ENCODE peak calls at places on chromosomes 11 and 22, in four cellular contexts. W is A549, T is K562, U is HepG2. O is an unnamed sample.
A peak's percentile ranks its signal among the peaks of the same experiment; 100 is the strongest.

GRCh38 chr11:46120711-46121327 is 435 bp downstream of the PHF21A start:
- DNase-seq in W (no peak), T (peak; percentile 35), U (peak; percentile 41), O (no peak)

GRCh38 chr11:78798567-78799170 is 224.0 kb upstream of the NARS2 start:
- DNase-seq in U (peak; percentile 25), W (peak; percentile 52), T (peak; percentile 67), O (no peak)

GRCh38 chr22:22349455-22349836 is 104.9 kb downstream of the VPREB1 start:
- DNase-seq in U (no peak), W (no peak), T (no peak), O (no peak)

GRCh38 chr11:18633256-18634139 is 644 bp downstream of the SPTY2D1 start:
- DNase-seq in T (no peak), U (no peak), W (no peak), O (peak; percentile 75)

GRCh38 chr11:32758291-32758690 is 36.2 kb downstream of the CCDC73 start:
- DNase-seq in U (no peak), T (no peak), W (no peak), O (no peak)

GRCh38 chr22:37913233-37913721 is 7.2 kb downstream of the MICALL1 start:
- DNase-seq in U (no peak), T (peak; percentile 34), W (no peak), O (no peak)

GRCh38 chr11:2559527-2560311 is 114.9 kb downstream of the KCNQ1 start:
- DNase-seq in T (no peak), W (no peak), U (no peak), O (no peak)

GRCh38 chr22:47165338-47165931 is 403.0 kb downstream of the TBC1D22A start:
- DNase-seq in U (no peak), T (no peak), W (no peak), O (no peak)

GRCh38 chr11:46677169-46677568 is 23.2 kb downstream of the ARHGAP1 start:
- DNase-seq in W (no peak), U (no peak), T (no peak), O (no peak)

GRCh38 chr11:47861762-47862161 is 13.6 kb upstream of the NUP160 start:
- DNase-seq in W (peak; percentile 72), T (no peak), U (no peak), O (no peak)

GRCh38 chr22:50700387-50701075 is 27.9 kb downstream of the SHANK3 start:
- DNase-seq in U (peak; percentile 98), T (no peak), W (no peak), O (no peak)

GRCh38 chr11:100338144-100338840 is 348.8 kb upstream of the ARHGAP42 start:
- DNase-seq in U (no peak), W (no peak), T (no peak), O (no peak)

GRCh38 chr11:77602385-77603105 is 12.8 kb downstream of the AQP11 start:
- DNase-seq in W (peak; percentile 72), U (peak; percentile 72), T (peak; percentile 30), O (no peak)

GRCh38 chr22:49979587-49980264 is 19.2 kb downstream of the PIM3 start:
- DNase-seq in U (peak; percentile 62), W (peak; percentile 58), T (peak; percentile 45), O (no peak)

DNA sequence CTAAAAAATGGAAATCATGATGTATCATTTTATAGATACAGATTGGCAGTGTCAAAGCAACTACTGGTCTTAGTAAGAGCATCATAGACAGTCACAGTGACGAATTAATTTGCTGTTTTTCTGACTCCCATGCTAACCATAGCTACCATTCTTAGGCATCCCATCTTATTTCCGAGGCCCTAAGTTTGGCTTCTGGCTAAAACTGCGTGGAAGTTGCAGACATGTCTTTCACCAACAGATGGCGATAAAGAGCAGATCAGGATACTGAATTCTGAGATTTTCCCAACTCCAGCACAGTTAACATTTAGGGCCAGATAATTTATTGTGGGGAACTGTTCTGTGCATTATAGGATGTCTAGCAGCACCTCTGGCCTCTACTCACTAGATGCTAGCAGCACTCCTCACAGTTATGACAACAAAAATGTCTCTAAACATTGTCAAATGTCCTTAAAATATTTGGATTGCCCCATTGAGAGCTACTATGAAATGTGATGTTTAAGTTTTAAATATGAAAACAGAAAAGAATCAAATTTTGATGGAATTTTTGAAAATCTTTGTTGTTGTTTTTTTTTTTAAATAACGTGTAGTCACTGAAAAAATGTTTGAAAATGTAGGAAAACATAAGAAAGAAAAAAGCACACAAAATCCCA is 16.3 kb downstream of the OR2AG2 start:
- DNase-seq in U (peak; percentile 10), W (peak; percentile 36), T (peak; percentile 58), O (no peak)
- TF ChIP-seq MAX in U (no peak), W (no peak), T (no peak), O (no peak)

GRCh38 chr11:122791411-122791810 is 46.9 kb upstream of the CRTAM start:
- DNase-seq in W (no peak), U (no peak), T (no peak), O (no peak)
- TF ChIP-seq RAD21 in W (no peak), U (no peak), T (no peak), O (no peak)

DNA sequence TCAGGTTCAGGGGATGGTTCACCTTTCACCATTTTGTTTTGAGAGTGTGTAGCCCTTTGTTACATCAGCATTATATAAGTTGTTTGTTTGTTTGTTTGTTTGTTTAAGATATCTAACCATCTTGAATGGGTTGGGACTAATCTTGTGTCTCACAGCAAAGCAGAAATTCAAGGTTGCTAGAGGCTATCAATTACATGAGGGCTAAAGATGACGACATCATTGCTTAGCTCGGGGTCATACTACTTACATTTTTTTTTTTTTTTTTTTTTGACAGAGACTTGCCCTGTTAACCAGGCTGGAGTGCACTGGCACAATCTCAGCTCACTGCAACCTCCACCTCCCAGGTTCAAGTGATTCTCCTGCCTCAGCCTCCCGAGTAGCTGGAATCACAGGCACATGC is 87.1 kb upstream of the XKR3 start:
- DNase-seq in U (no peak), W (no peak), T (no peak), O (no peak)
- TF ChIP-seq POLR2AphosphoS2 in U (no peak), W (no peak), T (no peak), O (no peak)

DNA sequence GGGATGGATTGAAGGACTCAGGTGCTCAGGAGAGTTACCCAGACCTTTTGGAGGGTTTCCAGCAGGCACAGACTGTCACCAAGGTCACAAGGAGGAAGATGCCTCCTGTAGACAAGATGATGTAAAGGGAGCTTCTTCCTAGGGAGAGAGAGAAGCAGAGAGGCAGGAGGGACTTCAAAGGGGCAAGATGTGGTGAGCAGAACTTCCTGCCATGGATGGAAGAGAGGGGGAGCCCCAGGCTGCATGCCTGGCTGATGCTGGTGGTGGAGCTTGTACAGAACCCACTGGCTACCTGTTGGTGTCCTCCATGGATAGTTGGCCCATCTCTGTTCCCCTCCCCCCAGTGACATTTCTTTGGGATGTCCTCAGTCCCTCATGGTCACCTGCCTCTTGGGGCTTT is 4.2 kb downstream of the HEPN1 start:
- DNase-seq in W (no peak), U (no peak), T (no peak), O (no peak)
- TF ChIP-seq MAX in W (no peak), U (no peak), T (no peak), O (no peak)